ENCODE peak calls at places on chromosomes 4 and X, in seven cellular contexts. S is stimulated activated CD4-positive, alpha-beta T cell treated with anti-CD3 and anti-CD28 coated beads, Interleukin-2, amount 100 ng/mL, for 4 hours; R is CD4-positive, alpha-beta memory T cell; E is NCI-H774; M is HFFc6; X is KG1; T is cardiac fibroblast. A is an unnamed sample.
A peak's percentile ranks its signal among the peaks of the same experiment; 100 is the strongest.

GRCh38 chr4:11805837-11806236 is 377.1 kb upstream of the HS3ST1 start:
- DNase-seq in E (no peak), T (peak; percentile 89), M (no peak), X (peak; percentile 22), R (no peak), S (no peak), A (peak; percentile 88)

GRCh38 chrX:71081348-71082148 is 13.4 kb upstream of the SNX12 start:
- DNase-seq in T (peak; percentile 44), E (no peak), M (no peak), X (no peak), R (no peak), S (no peak), A (no peak)

GRCh38 chrX:139423186-139423585 is 107.4 kb upstream of the F9 start:
- DNase-seq in E (no peak), R (no peak), M (no peak), X (no peak), T (no peak), S (no peak), A (no peak)

GRCh38 chrX:45400380-45400779 is 199.7 kb upstream of the DIPK2B start:
- DNase-seq in S (no peak), T (peak; percentile 80), M (peak; percentile 4), E (no peak), X (no peak), R (no peak), A (peak; percentile 74)

GRCh38 chr4:31807036-31807435 is 1086.9 kb downstream of the PCDH7 start:
- DNase-seq in X (no peak), T (peak; percentile 49), S (no peak), E (no peak), R (no peak), M (no peak), A (peak; percentile 55)

GRCh38 chr4:79181190-79181589 is 144.7 kb downstream of the NAA11 start:
- DNase-seq in X (no peak), M (no peak), S (no peak), E (no peak), R (no peak), T (no peak), A (no peak)

GRCh38 chrX:13376857-13377441 is 57.1 kb upstream of the ATXN3L start:
- DNase-seq in E (no peak), M (peak; percentile 81), S (no peak), X (no peak), T (peak; percentile 97), R (no peak), A (no peak)

GRCh38 chr4:120071192-120071795 is 4.6 kb upstream of the MAD2L1 start:
- DNase-seq in M (peak; percentile 57), E (no peak), S (peak; percentile 14), R (peak; percentile 64), X (no peak), T (peak; percentile 83), A (peak; percentile 65)

GRCh38 chr4:128721896-128722295 is 87.6 kb upstream of the JADE1 start:
- DNase-seq in M (no peak), X (no peak), R (no peak), T (no peak), S (no peak), E (no peak), A (no peak)

GRCh38 chr4:142743071-142743825 is 102.9 kb downstream of the INPP4B start:
- DNase-seq in M (peak; percentile 46), X (no peak), T (peak; percentile 96), E (no peak), S (no peak), R (no peak), A (peak; percentile 95)

GRCh38 chr4:46123872-46124755 is at the start of gene GABRG1:
- DNase-seq in S (no peak), E (peak; percentile 71), M (no peak), X (no peak), T (no peak), R (no peak), A (peak; percentile 38)

GRCh38 chr4:155854597-155855226 is 11.4 kb downstream of the ASIC5 start:
- DNase-seq in E (no peak), S (no peak), R (no peak), M (peak; percentile 49), T (peak; percentile 18), X (no peak), A (peak; percentile 43)

GRCh38 chrX:38127961-38128360 is 92.7 kb downstream of the SRPX start:
- DNase-seq in M (no peak), E (no peak), T (no peak), S (no peak), X (no peak), R (no peak), A (no peak)

GRCh38 chr4:54226399-54227260 is 2.5 kb upstream of the PDGFRA start:
- DNase-seq in X (no peak), T (peak; percentile 95), E (no peak), R (no peak), M (peak; percentile 63), S (no peak), A (peak; percentile 52)

GRCh38 chr4:65069177-65069576 is 601.1 kb downstream of the EPHA5 start:
- DNase-seq in T (no peak), X (no peak), M (no peak), E (no peak), R (no peak), S (no peak), A (no peak)

GRCh38 chr4:29336851-29337250 is 1383.3 kb upstream of the PCDH7 start:
- DNase-seq in M (no peak), S (no peak), T (no peak), X (no peak), R (no peak), E (no peak), A (no peak)

GRCh38 chrX:138711399-138712347 is at the start of gene FGF13:
- DNase-seq in S (no peak), R (no peak), X (no peak), E (no peak), T (no peak), M (no peak), A (no peak)

GRCh38 chr4:76067652-76068286 is 6.7 kb upstream of the ART3 start:
- DNase-seq in T (peak; percentile 84), E (peak; percentile 58), X (peak; percentile 46), M (peak; percentile 71), S (peak; percentile 67), R (peak; percentile 61), A (peak; percentile 80)

GRCh38 chrX:86806786-86807185 is 658.5 kb downstream of the DACH2 start:
- DNase-seq in T (no peak), R (no peak), M (no peak), E (no peak), S (no peak), X (peak; percentile 0), A (no peak)

GRCh38 chr4:53780736-53781400 is 189.6 kb upstream of the LNX1 start:
- DNase-seq in M (peak; percentile 58), T (no peak), E (no peak), R (no peak), X (no peak), S (no peak), A (no peak)

GRCh38 chr4:26171953-26172352 is 148.9 kb upstream of the RBPJ start:
- DNase-seq in R (no peak), X (no peak), T (peak; percentile 64), S (no peak), E (no peak), M (peak; percentile 68), A (peak; percentile 72)

GRCh38 chrX:56736219-56736618 is 7.2 kb downstream of the NBDY start:
- DNase-seq in M (no peak), X (no peak), R (no peak), T (no peak), S (no peak), E (no peak), A (no peak)

GRCh38 chrX:15653961-15654360 is 10.6 kb downstream of the CLTRN start:
- DNase-seq in S (no peak), M (no peak), E (no peak), X (no peak), T (no peak), R (no peak), A (no peak)

GRCh38 chr4:81343046-81343445 is 128.0 kb upstream of the PRKG2 start:
- DNase-seq in E (no peak), X (no peak), S (no peak), R (no peak), M (no peak), T (peak; percentile 19), A (no peak)

GRCh38 chr4:36011381-36011780 is 232.9 kb downstream of the ARAP2 start:
- DNase-seq in S (no peak), E (no peak), R (no peak), T (no peak), X (no peak), M (no peak), A (no peak)

GRCh38 chr4:114396808-114397207 is 201.8 kb upstream of the UGT8 start:
- DNase-seq in R (peak; percentile 35), X (no peak), E (no peak), S (no peak), T (no peak), M (no peak), A (no peak)

A was measured in cardiac muscle cell.